ENCODE peak calls at places on chromosomes 2 and 18, in ten cellular contexts. S is fibroblast of the aortic adventitia; E is lower lobe of right lung; A is anterior cingulate cortex; T is progenitor cell of endocrine pancreas; Y is stimulated activated naive CD4-positive, alpha-beta T cell; O is fibroblast of gingiva; M is SW480; U is esophagus squamous epithelium; P is cardiac fibroblast. Z is an unnamed sample.

GRCh38 chr2:182650704-182651103 is 65.4 kb upstream of the DNAJC10 start:
- DNase-seq in S (peak), E (no peak), A (no peak), T (no peak), Y (no peak), O (peak), M (peak), U (no peak), P (peak), Z (no peak)

GRCh38 chr2:15782009-15782751 is 158.2 kb upstream of the MYCN start:
- DNase-seq in S (no peak), E (no peak), A (no peak), T (no peak), Y (no peak), O (no peak), M (peak), U (no peak), P (peak), Z (no peak)

GRCh38 chr18:79928563-79928960 is 22.9 kb downstream of the SLC66A2 start:
- DNase-seq in S (no peak), E (peak), A (no peak), T (no peak), Y (no peak), O (no peak), M (no peak), U (no peak), P (no peak), Z (no peak)

GRCh38 chr2:239913632-239914417 is 111.3 kb downstream of the NDUFA10 start:
- DNase-seq in S (no peak), E (no peak), A (no peak), T (no peak), Y (no peak), O (no peak), M (no peak), U (no peak), P (no peak), Z (no peak)

GRCh38 chr2:239544141-239544800 is 143.5 kb upstream of the HDAC4 start:
- DNase-seq in S (peak), E (no peak), A (no peak), T (no peak), Y (no peak), O (peak), M (no peak), U (no peak), P (peak), Z (no peak)

GRCh38 chr2:3837086-3837485 is 133.7 kb downstream of the DCDC2C start:
- DNase-seq in S (no peak), E (no peak), A (no peak), T (no peak), Y (no peak), O (no peak), M (no peak), U (no peak), P (no peak), Z (no peak)

GRCh38 chr18:40250218-40250617 is 1704.8 kb upstream of the PIK3C3 start:
- DNase-seq in S (no peak), E (no peak), A (no peak), T (no peak), Y (no peak), O (no peak), M (no peak), U (no peak), P (no peak), Z (no peak)

GRCh38 chr2:100571668-100572067 is 8.9 kb downstream of the PDCL3 start:
- DNase-seq in S (no peak), E (no peak), A (no peak), T (no peak), Y (no peak), O (no peak), M (no peak), U (no peak), P (peak), Z (no peak)

GRCh38 chr2:100321881-100322820 is at the start of gene LONRF2:
- DNase-seq in S (no peak), E (peak), A (no peak), T (peak), Y (no peak), O (no peak), M (no peak), U (no peak), P (peak), Z (peak)

GRCh38 chr2:241891988-241892298 is 22.4 kb downstream of the RTP5 start:
- DNase-seq in S (no peak), E (no peak), A (no peak), T (no peak), Y (no peak), O (no peak), M (no peak), U (no peak), P (no peak), Z (no peak)

GRCh38 chr2:233422649-233423435 is 68.5 kb downstream of the DGKD start:
- DNase-seq in S (no peak), E (no peak), A (no peak), T (no peak), Y (no peak), O (no peak), M (no peak), U (no peak), P (no peak), Z (no peak)

GRCh38 chr2:74261204-74261864 is 62.9 kb downstream of the MTHFD2 start:
- DNase-seq in S (peak), E (no peak), A (no peak), T (peak), Y (no peak), O (peak), M (peak), U (no peak), P (peak), Z (no peak)

GRCh38 chr2:66721776-66722175 is 286.9 kb downstream of the MEIS1 start:
- DNase-seq in S (no peak), E (no peak), A (no peak), T (no peak), Y (no peak), O (no peak), M (no peak), U (no peak), P (no peak), Z (no peak)

GRCh38 chr2:73811878-73812277 is 16.9 kb upstream of the STAMBP start:
- DNase-seq in S (no peak), E (no peak), A (no peak), T (no peak), Y (no peak), O (no peak), M (no peak), U (no peak), P (no peak), Z (no peak)

GRCh38 chr18:30358545-30358944 is 684.0 kb downstream of the DSC3 start:
- DNase-seq in S (peak), E (no peak), A (no peak), T (no peak), Y (no peak), O (no peak), M (peak), U (no peak), P (peak), Z (no peak)

GRCh38 chr18:79630266-79631095 is 49.1 kb upstream of the CTDP1 start:
- DNase-seq in S (no peak), E (no peak), A (no peak), T (no peak), Y (no peak), O (no peak), M (no peak), U (no peak), P (no peak), Z (no peak)